ENCODE peak calls at places on chromosomes 3 and 15, in seven cellular contexts. M is activated CD4-positive, CD25-positive, alpha-beta regulatory T cell; P is NCI-H2171; G is left lobe of liver; H is spleen; W is stimulated activated CD8-positive, alpha-beta memory T cell treated with anti-CD3 and anti-CD28 coated beads, Interleukin-15, amount 100 ng/mL, for 1 hour; F is AG04450. B is an unnamed sample.

GRCh38 chr3:169602482-169602881 is 61.0 kb downstream of the MECOM start:
- DNase-seq in M (no peak), W (no peak), F (no peak), G (no peak), H (no peak), P (no peak), B (no peak)

GRCh38 chr3:74515451-74515850 is 99.0 kb downstream of the CNTN3 start:
- DNase-seq in H (no peak), G (no peak), P (no peak), W (no peak), M (no peak), F (no peak), B (no peak)

GRCh38 chr3:193943200-193943599 is 192.7 kb upstream of the HES1 start:
- DNase-seq in G (no peak), H (no peak), W (no peak), F (no peak), M (no peak), P (no peak), B (no peak)

GRCh38 chr3:130950641-130951040 is 56.8 kb downstream of the ATP2C1 start:
- DNase-seq in W (no peak), M (no peak), G (no peak), P (no peak), F (peak), H (no peak), B (peak)

GRCh38 chr3:149087208-149087607 is 875 bp upstream of the HLTF start:
- DNase-seq in M (no peak), H (no peak), G (no peak), W (no peak), P (no peak), F (no peak), B (no peak)

GRCh38 chr15:81292516-81293001 is 31.4 kb downstream of the STARD5 start:
- DNase-seq in H (peak), F (no peak), M (peak), W (no peak), P (no peak), G (no peak), B (no peak)

GRCh38 chr3:52053307-52054304 is 2.8 kb downstream of the DUSP7 start:
- DNase-seq in G (no peak), P (no peak), H (peak), W (no peak), M (no peak), F (no peak), B (no peak)

GRCh38 chr15:40366204-40367037 is 8.4 kb downstream of the DISP2 start:
- DNase-seq in G (no peak), F (no peak), M (no peak), P (no peak), H (no peak), W (no peak), B (no peak)

GRCh38 chr3:42080452-42080872 is 10.7 kb upstream of the TRAK1 start:
- DNase-seq in M (no peak), W (no peak), G (no peak), H (peak), F (no peak), P (no peak), B (peak)

GRCh38 chr3:40679289-40679688 is 154.5 kb downstream of the ZNF621 start:
- DNase-seq in G (no peak), P (no peak), H (no peak), F (no peak), M (no peak), W (no peak), B (no peak)

GRCh38 chr3:40178012-40178594 is 131.4 kb upstream of the EIF1B start:
- DNase-seq in H (no peak), W (no peak), M (no peak), G (peak), P (no peak), F (no peak), B (no peak)

GRCh38 chr15:76987896-76988860 is 6.7 kb upstream of the PSTPIP1 start:
- DNase-seq in G (no peak), F (no peak), M (no peak), W (no peak), P (no peak), H (peak), B (no peak)

GRCh38 chr3:46876313-46877300 is 914 bp upstream of the PTH1R start:
- DNase-seq in M (no peak), F (no peak), G (no peak), H (no peak), P (no peak), W (no peak), B (no peak)

GRCh38 chr3:13539285-13539625 is 9.7 kb upstream of the FBLN2 start:
- DNase-seq in G (no peak), W (no peak), M (no peak), P (no peak), H (peak), F (peak), B (peak)

GRCh38 chr15:47988564-47988963 is 132.2 kb upstream of the SLC24A5 start:
- DNase-seq in H (no peak), W (no peak), G (no peak), M (no peak), F (no peak), P (no peak), B (no peak)

GRCh38 chr15:63889831-63890230 is 56.1 kb upstream of the HERC1 start:
- DNase-seq in F (no peak), G (no peak), M (no peak), W (no peak), H (no peak), P (no peak), B (no peak)

GRCh38 chr15:40770147-40770721 is 454 bp downstream of the C15orf62 start:
- DNase-seq in M (no peak), P (peak), H (peak), F (no peak), W (no peak), G (no peak), B (no peak)

GRCh38 chr3:133851931-133852330 is 43.8 kb downstream of the RAB6B start:
- DNase-seq in H (no peak), F (no peak), G (no peak), M (no peak), P (no peak), W (no peak), B (no peak)

GRCh38 chr3:119428538-119428937 is 34.9 kb downstream of the TMEM39A start:
- DNase-seq in M (no peak), H (no peak), F (no peak), W (no peak), P (no peak), G (no peak), B (no peak)

GRCh38 chr3:13143381-13144004 is 70.3 kb upstream of the IQSEC1 start:
- DNase-seq in H (peak), M (no peak), F (no peak), G (no peak), P (no peak), W (no peak), B (no peak)

GRCh38 chr3:184620101-184620798 is 58.7 kb downstream of the EPHB3 start:
- DNase-seq in W (no peak), H (no peak), P (no peak), M (no peak), G (no peak), F (no peak), B (no peak)

GRCh38 chr15:94701281-94701985 is 470.1 kb downstream of the MCTP2 start:
- DNase-seq in W (no peak), P (no peak), H (no peak), G (no peak), F (no peak), M (no peak), B (no peak)

GRCh38 chr3:39804951-39805350 is 4.5 kb upstream of the MYRIP start:
- DNase-seq in W (no peak), F (no peak), G (no peak), P (no peak), H (no peak), M (no peak), B (no peak)

GRCh38 chr15:59995568-59996349 is 8.4 kb upstream of the FOXB1 start:
- DNase-seq in G (no peak), P (no peak), F (no peak), H (no peak), W (no peak), M (no peak), B (no peak)